ENCODE peak calls at places on chromosome 20, in seven cellular contexts. One of them, this sample, is unnamed.

GRCh38 chr20:6630494-6630893 is 137.0 kb upstream of the BMP2 start:
- DNase-seq in iris pigment epithelial cell: no peak
- DNase-seq in GM12878: no peak
- DNase-seq in naive B cell: no peak
- DNase-seq in islet precursor cell: no peak
- DNase-seq in activated CD4-positive, alpha-beta T cell treated with anti-CD3 and anti-CD28 coated beads for 48 hours: no peak
- DNase-seq in posterior vena cava: no peak
- DNase-seq in this sample: no peak

GRCh38 chr20:41436679-41437078 is 70.1 kb upstream of the EMILIN3 start:
- DNase-seq in posterior vena cava: no peak
- DNase-seq in naive B cell: no peak
- DNase-seq in islet precursor cell: no peak
- DNase-seq in GM12878: no peak
- DNase-seq in activated CD4-positive, alpha-beta T cell treated with anti-CD3 and anti-CD28 coated beads for 48 hours: no peak
- DNase-seq in iris pigment epithelial cell: peak
- DNase-seq in this sample: no peak

GRCh38 chr20:32017711-32018251 is 7.5 kb downstream of the CCM2L start:
- DNase-seq in activated CD4-positive, alpha-beta T cell treated with anti-CD3 and anti-CD28 coated beads for 48 hours: peak
- DNase-seq in GM12878: no peak
- DNase-seq in naive B cell: peak
- DNase-seq in iris pigment epithelial cell: no peak
- DNase-seq in posterior vena cava: no peak
- DNase-seq in islet precursor cell: peak
- DNase-seq in this sample: no peak

GRCh38 chr20:461254-462198 is 807 bp downstream of the TBC1D20 start:
- DNase-seq in posterior vena cava: peak
- DNase-seq in activated CD4-positive, alpha-beta T cell treated with anti-CD3 and anti-CD28 coated beads for 48 hours: peak
- DNase-seq in naive B cell: peak
- DNase-seq in islet precursor cell: peak
- DNase-seq in iris pigment epithelial cell: peak
- DNase-seq in GM12878: no peak
- DNase-seq in this sample: no peak

GRCh38 chr20:35602851-35603495 is 12.7 kb upstream of the SPAG4 start:
- DNase-seq in GM12878: no peak
- DNase-seq in naive B cell: no peak
- DNase-seq in islet precursor cell: no peak
- DNase-seq in iris pigment epithelial cell: no peak
- DNase-seq in activated CD4-positive, alpha-beta T cell treated with anti-CD3 and anti-CD28 coated beads for 48 hours: no peak
- DNase-seq in posterior vena cava: peak
- DNase-seq in this sample: no peak

GRCh38 chr20:1660263-1660662 is 2.7 kb upstream of the SIRPG start:
- DNase-seq in posterior vena cava: no peak
- DNase-seq in islet precursor cell: no peak
- DNase-seq in GM12878: no peak
- DNase-seq in activated CD4-positive, alpha-beta T cell treated with anti-CD3 and anti-CD28 coated beads for 48 hours: no peak
- DNase-seq in naive B cell: no peak
- DNase-seq in iris pigment epithelial cell: no peak
- DNase-seq in this sample: no peak

GRCh38 chr20:6490849-6491248 is 276.6 kb upstream of the BMP2 start:
- DNase-seq in islet precursor cell: no peak
- DNase-seq in posterior vena cava: no peak
- DNase-seq in naive B cell: no peak
- DNase-seq in activated CD4-positive, alpha-beta T cell treated with anti-CD3 and anti-CD28 coated beads for 48 hours: no peak
- DNase-seq in iris pigment epithelial cell: no peak
- DNase-seq in GM12878: no peak
- DNase-seq in this sample: no peak

GRCh38 chr20:2920473-2920872 is 47.2 kb downstream of the PTPRA start:
- DNase-seq in activated CD4-positive, alpha-beta T cell treated with anti-CD3 and anti-CD28 coated beads for 48 hours: no peak
- DNase-seq in islet precursor cell: no peak
- DNase-seq in posterior vena cava: no peak
- DNase-seq in GM12878: no peak
- DNase-seq in naive B cell: no peak
- DNase-seq in iris pigment epithelial cell: no peak
- DNase-seq in this sample: no peak

GRCh38 chr20:9515761-9516657 is 1.6 kb downstream of the LAMP5 start:
- DNase-seq in islet precursor cell: peak
- DNase-seq in activated CD4-positive, alpha-beta T cell treated with anti-CD3 and anti-CD28 coated beads for 48 hours: no peak
- DNase-seq in iris pigment epithelial cell: no peak
- DNase-seq in GM12878: no peak
- DNase-seq in posterior vena cava: no peak
- DNase-seq in naive B cell: no peak
- DNase-seq in this sample: no peak

GRCh38 chr20:24951536-24952047 is 2.5 kb downstream of the CST7 start:
- DNase-seq in islet precursor cell: peak
- DNase-seq in iris pigment epithelial cell: no peak
- DNase-seq in activated CD4-positive, alpha-beta T cell treated with anti-CD3 and anti-CD28 coated beads for 48 hours: no peak
- DNase-seq in naive B cell: no peak
- DNase-seq in GM12878: no peak
- DNase-seq in posterior vena cava: peak
- DNase-seq in this sample: no peak

This sample was measured in GM12864.